ENCODE peak calls at places on chromosomes 11 and 22, in six cellular contexts. O is Peyer's patch; U is heart left ventricle; L is GM23338; S is CD4-positive, alpha-beta memory T cell; R is lower lobe of right lung. J is an unnamed sample. For H3K27me3, the result is how much of the 10 kb centered on the place peaks cover.

GRCh38 chr11:73249858-73250773 is 22.0 kb upstream of the P2RY6 start:
- DNase-seq in L (no peak), U (no peak), O (no peak), R (no peak), S (no peak), J (no peak)

GRCh38 chr11:73480677-73481076 is 104.5 kb downstream of the RELT start:
- DNase-seq in L (no peak), U (no peak), S (no peak), R (no peak), O (no peak), J (no peak)

GRCh38 chr11:65013130-65013691 is 749 bp upstream of the ARL2 start:
- DNase-seq in U (peak), S (no peak), O (peak), R (peak), L (peak), J (peak)

GRCh38 chr11:125020342-125020741 is 42.8 kb upstream of the SLC37A2 start:
- DNase-seq in U (no peak), S (no peak), L (no peak), R (no peak), O (no peak), J (no peak)

GRCh38 chr22:35630387-35630793 is 13.3 kb upstream of the MB start:
- DNase-seq in R (no peak), U (no peak), O (no peak), L (peak), S (no peak), J (no peak)

GRCh38 chr11:63961608-63962412 is 12.6 kb upstream of the COX8A start:
- DNase-seq in U (no peak), O (no peak), L (peak), R (no peak), S (no peak), J (no peak)

GRCh38 chr11:55942785-55943392 is 6.7 kb upstream of the OR5I1 start:
- DNase-seq in L (peak), U (no peak), R (no peak), S (no peak), O (no peak), J (no peak)

GRCh38 chr22:42646569-42647525 is 2.3 kb downstream of the CYB5R3 start:
- DNase-seq in L (no peak), U (peak), O (no peak), S (no peak), R (no peak), J (no peak)

GRCh38 chr22:44049369-44050231 is 25.5 kb downstream of the PARVB start:
- DNase-seq in L (no peak), O (no peak), U (no peak), S (no peak), R (no peak), J (no peak)

GRCh38 chr11:112744041-112744440 is 217.2 kb upstream of the NCAM1 start:
- DNase-seq in L (no peak), U (no peak), R (no peak), O (no peak), S (no peak), J (no peak)

GRCh38 chr11:117761993-117762392 is 35.0 kb downstream of the DSCAML1 start:
- DNase-seq in U (no peak), L (no peak), O (no peak), R (no peak), S (no peak), J (no peak)

GRCh38 chr11:121892131-121892681 is 223.8 kb downstream of the BLID start:
- DNase-seq in U (peak), S (no peak), R (no peak), O (no peak), L (peak), J (no peak)

GRCh38 chr11:74142624-74143023 is 28.2 kb downstream of the C2CD3 start:
- DNase-seq in L (no peak), O (no peak), R (no peak), S (no peak), U (no peak), J (no peak)

GRCh38 chr11:103662880-103663279 is 373.6 kb upstream of the DDI1 start:
- DNase-seq in R (no peak), L (no peak), S (no peak), O (peak), U (no peak), J (no peak)

GRCh38 chr11:129368889-129369672 is 6.6 kb upstream of the BARX2 start:
- DNase-seq in O (no peak), L (no peak), R (no peak), U (no peak), S (no peak), J (no peak)

GRCh38 chr11:63212742-63213141 is 30.7 kb downstream of the SLC22A25 start:
- DNase-seq in O (no peak), U (no peak), S (peak), L (peak), R (no peak), J (no peak)

GRCh38 chr22:28829358-28830181 is 29.2 kb upstream of the XBP1 start:
- DNase-seq in S (peak), U (peak), L (peak), R (peak), O (peak), J (peak)

GRCh38 chr11:64787526-64788320 is 9.4 kb upstream of the SF1 start:
- DNase-seq in S (peak), O (peak), R (peak), L (peak), U (no peak), J (no peak)

GRCh38 chr11:125494601-125494986 is 1.5 kb downstream of the FEZ1 start:
- DNase-seq in O (no peak), U (no peak), L (no peak), R (no peak), S (no peak), J (no peak)

GRCh38 chr11:30859709-30860108 is 273.6 kb upstream of the MPPED2 start:
- DNase-seq in U (no peak), R (no peak), S (no peak), L (no peak), O (no peak), J (no peak)

GRCh38 chr11:14413307-14414072 is 54.5 kb upstream of the RRAS2 start:
- DNase-seq in O (no peak), L (peak), S (no peak), U (peak), R (no peak), J (no peak)

GRCh38 chr11:67056640-67057409 is at the start of gene RHOD:
- DNase-seq in O (peak), L (peak), R (peak), U (peak), S (peak), J (no peak)

GRCh38 chr11:92325416-92325815 is 100.8 kb downstream of the FAT3 start:
- DNase-seq in R (no peak), O (no peak), S (no peak), U (no peak), L (no peak), J (no peak)

GRCh38 chr11:34929794-34930763 is 13.7 kb downstream of the PDHX start:
- DNase-seq in U (no peak), S (no peak), L (no peak), R (no peak), O (no peak), J (no peak)

GRCh38 chr22:26658671-26659478 is 1.5 kb downstream of the MIAT start:
- DNase-seq in S (peak), R (no peak), L (peak), O (peak), U (no peak), J (peak)

GRCh38 chr22:46465348-46465725 is 72.1 kb downstream of the CELSR1 start:
- DNase-seq in L (no peak), O (no peak), S (no peak), R (peak), U (peak), J (no peak)

GRCh38 chr22:36383110-36383581 is 4.6 kb downstream of the MYH9 start:
- DNase-seq in L (no peak), U (no peak), S (peak), O (peak), R (no peak), J (peak)

GRCh38 chr11:34583818-34584217 is 37.1 kb upstream of the EHF start:
- DNase-seq in S (no peak), L (no peak), O (no peak), R (no peak), U (no peak), J (no peak)

GRCh38 chr22:41600976-41601375 is 11.3 kb upstream of the PMM1 start:
- DNase-seq in U (no peak), R (no peak), S (no peak), L (no peak), O (no peak), J (no peak)

GRCh38 chr22:32473388-32473952 is 1.1 kb upstream of the FBXO7 start:
- DNase-seq in U (no peak), L (peak), O (no peak), S (peak), R (no peak), J (peak)

GRCh38 chr22:44103735-44104134 is 77.0 kb upstream of the PARVG start:
- DNase-seq in O (no peak), S (no peak), U (no peak), L (no peak), R (no peak), J (no peak)

GRCh38 chr11:60251485-60252207 is 8.7 kb upstream of the MS4A4E start:
- DNase-seq in R (no peak), S (no peak), U (no peak), L (peak), O (no peak), J (no peak)

DNA sequence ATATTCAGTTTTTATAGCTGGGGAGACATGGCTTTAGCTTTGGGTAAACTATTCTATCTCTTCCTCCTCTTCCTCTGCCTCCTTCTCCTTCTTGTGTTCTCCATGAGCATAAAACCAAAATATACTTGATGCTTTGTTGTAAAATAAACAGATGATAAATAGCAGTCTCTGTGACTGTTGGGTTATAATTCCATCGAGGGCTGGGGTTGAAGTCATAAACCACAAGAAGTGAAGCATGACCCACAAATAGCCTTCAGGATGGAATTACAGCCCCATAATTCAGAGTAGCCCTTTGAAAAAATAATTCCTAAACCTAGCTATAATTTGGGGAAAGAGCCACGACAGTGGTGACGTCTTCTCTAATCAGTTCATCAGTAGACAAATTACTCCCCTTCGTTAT is 177.7 kb downstream of the SNX19 start:
- DNase-seq in S (no peak), U (no peak), L (no peak), O (no peak), R (no peak), J (no peak)
- H3K27ac ChIP-seq in S (no peak), U (peak), L (no peak), O (no peak), R (no peak), J (no peak)

GRCh38 chr11:101126551-101127347 is 2.9 kb downstream of the PGR start:
- DNase-seq in S (no peak), U (peak), L (peak), O (no peak), R (no peak), J (no peak)

GRCh38 chr11:101127699-101128570 is 1.7 kb downstream of the PGR start:
- DNase-seq in L (peak), S (no peak), R (peak), O (no peak), U (peak), J (no peak)

GRCh38 chr11:101127348-101127698 is 2.3 kb downstream of the PGR start:
- DNase-seq in S (no peak), L (peak), O (no peak), U (peak), R (peak), J (no peak)

GRCh38 chr11:101128571-101129202 is 926 bp downstream of the PGR start:
- DNase-seq in R (peak), U (peak), S (no peak), L (peak), O (no peak), J (no peak)

GRCh38 chr11:101129203-101129943 is at the start of gene PGR:
- DNase-seq in L (peak), U (peak), S (no peak), R (peak), O (no peak), J (no peak)
- H3K27me3 ChIP-seq in L (half or more), U (under half), S (under half), R (under half), O (under half), J (under half)

GRCh38 chr11:406796-407650 is 7.8 kb downstream of the SIGIRR start:
- DNase-seq in O (peak), R (peak), L (peak), S (peak), U (peak), J (peak)
- H3K4me3 ChIP-seq in O (peak), R (peak), L (peak), S (peak), U (peak), J (peak)

DNA sequence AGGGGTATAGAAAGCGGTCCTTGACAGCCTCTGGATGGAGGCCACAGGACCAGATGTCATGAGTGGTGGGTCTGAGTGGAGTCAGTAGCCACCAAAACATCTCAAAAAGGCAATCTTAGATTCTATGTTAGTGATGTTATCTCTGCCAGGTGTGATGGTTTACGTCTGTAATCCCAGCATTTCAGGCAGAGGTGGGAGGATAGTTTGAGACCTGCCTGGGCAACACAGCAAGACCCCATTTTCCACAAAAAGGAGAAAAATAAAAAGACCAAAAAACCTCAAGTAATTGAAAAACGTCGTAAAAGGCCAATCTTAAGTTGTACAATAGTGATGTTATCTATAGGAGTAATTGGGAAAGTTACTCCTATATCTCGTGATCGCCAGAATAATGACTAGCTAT is 3.7 kb upstream of the MTCH2 start:
- DNase-seq in U (no peak), O (no peak), R (no peak), S (no peak), L (no peak), J (no peak)
- H3K27ac ChIP-seq in U (no peak), O (no peak), R (no peak), S (no peak), L (no peak), J (no peak)

DNA sequence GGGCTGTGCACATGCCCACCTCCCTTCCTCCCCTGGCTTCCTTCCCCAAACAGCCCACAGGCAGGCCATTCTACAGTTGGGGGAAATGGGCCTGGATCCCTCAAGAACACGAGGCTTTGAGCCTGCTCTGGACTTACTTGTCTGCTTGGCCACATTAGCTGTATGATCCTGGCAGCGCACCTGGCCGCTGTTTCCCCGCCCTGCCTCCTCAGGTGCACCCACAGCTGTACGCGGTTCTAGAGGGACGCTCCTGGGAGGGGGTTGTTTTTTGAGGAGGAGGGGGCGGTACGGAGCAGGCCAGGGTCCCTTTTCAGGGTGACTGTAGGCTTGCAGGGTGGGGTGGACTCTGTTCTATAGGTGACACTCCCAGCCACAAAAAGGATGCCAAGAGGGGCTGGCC is 11.5 kb upstream of the SUN2 start:
- DNase-seq in L (no peak), S (no peak), R (no peak), U (no peak), O (no peak), J (no peak)
- H3K27me3 ChIP-seq in L (under half), S (under half), R (under half), U (under half), O (under half), J (under half)

DNA sequence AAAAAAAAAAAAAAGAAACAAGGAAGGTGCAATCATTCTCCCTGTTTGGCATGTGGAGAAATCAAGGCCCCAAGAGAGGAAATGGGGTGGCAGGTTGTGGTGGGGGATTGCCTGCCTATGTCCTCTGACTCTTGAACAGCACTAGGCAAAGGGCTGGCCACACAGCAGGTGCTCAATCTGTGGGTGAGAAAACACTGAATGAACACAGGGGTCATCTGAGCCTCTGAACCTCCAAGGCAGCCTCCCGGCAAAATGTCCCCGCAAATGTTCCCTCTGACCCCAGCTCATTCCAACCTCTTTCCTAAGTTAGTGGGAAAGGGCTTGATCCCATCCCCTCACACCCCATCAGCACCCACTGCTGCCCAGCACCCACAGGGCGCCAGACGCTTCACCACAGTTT is 4.6 kb downstream of the PLA2G6 start:
- DNase-seq in R (peak), U (no peak), S (no peak), L (no peak), O (no peak), J (no peak)
- H3K4me3 ChIP-seq in R (no peak), U (no peak), S (no peak), L (no peak), O (no peak), J (no peak)

J was measured in effector memory CD4-positive, alpha-beta T cell.